ENCODE peak calls at places on chromosomes 2 and 18, in seven cellular contexts. Q, F, C, M, N, D and H are unnamed samples.

GRCh38 chr2:191345788-191346187 is 100.6 kb downstream of the MYO1B start:
- DNase-seq in Q (peak), F (no peak), C (no peak), M (no peak), N (no peak), D (no peak), H (no peak)

GRCh38 chr18:50190236-50190635 is 4.7 kb downstream of the MYO5B start:
- DNase-seq in Q (peak), F (no peak), C (no peak), M (no peak), N (no peak), D (no peak), H (no peak)

GRCh38 chr2:144390424-144391020 is 129.4 kb downstream of the ZEB2 start:
- DNase-seq in Q (no peak), F (no peak), C (no peak), M (peak), N (no peak), D (no peak), H (no peak)

GRCh38 chr18:5456577-5457466 is 87.0 kb downstream of the EPB41L3 start:
- DNase-seq in Q (no peak), F (peak), C (no peak), M (no peak), N (no peak), D (no peak), H (no peak)

GRCh38 chr18:829432-829831 is 17.4 kb upstream of the YES1 start:
- DNase-seq in Q (no peak), F (no peak), C (no peak), M (no peak), N (no peak), D (no peak), H (no peak)

GRCh38 chr2:100160396-100160795 is 18.0 kb upstream of the AFF3 start:
- DNase-seq in Q (no peak), F (no peak), C (no peak), M (no peak), N (no peak), D (no peak), H (no peak)

GRCh38 chr18:70234667-70235459 is 29.4 kb upstream of the RTTN start:
- DNase-seq in Q (no peak), F (no peak), C (peak), M (peak), N (no peak), D (no peak), H (no peak)

GRCh38 chr2:231935207-231935524 is 9.0 kb upstream of the NPPC start:
- DNase-seq in Q (no peak), F (no peak), C (no peak), M (no peak), N (no peak), D (no peak), H (no peak)

GRCh38 chr2:19009510-19009909 is 348.9 kb downstream of the OSR1 start:
- DNase-seq in Q (peak), F (no peak), C (no peak), M (peak), N (no peak), D (no peak), H (no peak)

GRCh38 chr2:178811901-178812300 is 4.7 kb upstream of the TTN start:
- DNase-seq in Q (no peak), F (no peak), C (no peak), M (no peak), N (no peak), D (no peak), H (no peak)

GRCh38 chr2:28002181-28002580 is 111.7 kb downstream of the BABAM2 start:
- DNase-seq in Q (no peak), F (no peak), C (no peak), M (no peak), N (no peak), D (no peak), H (no peak)